ENCODE peak calls at places on chromosomes 4 and X, in seven cellular contexts. One of them, this sample, is unnamed. For H3K4me1, the result is how much of the 10 kb centered on the place peaks cover.

GRCh38 chr4:89539374-89539773 is 231.8 kb upstream of the GPRIN3 start:
- DNase-seq in effector memory CD4-positive, alpha-beta T cell: no peak
- DNase-seq in vagina: no peak
- DNase-seq in adipocyte: peak
- DNase-seq in IMR-90: peak
- DNase-seq in pancreas: no peak
- DNase-seq in naive thymus-derived CD4-positive, alpha-beta T cell: no peak
- DNase-seq in this sample: no peak

GRCh38 chr4:53841711-53842110 is 222.7 kb downstream of the CHIC2 start:
- DNase-seq in effector memory CD4-positive, alpha-beta T cell: no peak
- DNase-seq in vagina: no peak
- DNase-seq in adipocyte: no peak
- DNase-seq in IMR-90: no peak
- DNase-seq in pancreas: no peak
- DNase-seq in naive thymus-derived CD4-positive, alpha-beta T cell: no peak
- DNase-seq in this sample: no peak

GRCh38 chr4:102449751-102450352 is 51.3 kb upstream of the NFKB1 start:
- DNase-seq in effector memory CD4-positive, alpha-beta T cell: no peak
- DNase-seq in vagina: no peak
- DNase-seq in adipocyte: peak
- DNase-seq in IMR-90: peak
- DNase-seq in pancreas: peak
- DNase-seq in naive thymus-derived CD4-positive, alpha-beta T cell: peak
- DNase-seq in this sample: peak

GRCh38 chr4:74755486-74755885 is 38.8 kb downstream of the BTC start:
- DNase-seq in effector memory CD4-positive, alpha-beta T cell: no peak
- DNase-seq in vagina: no peak
- DNase-seq in adipocyte: peak
- DNase-seq in IMR-90: no peak
- DNase-seq in pancreas: no peak
- DNase-seq in naive thymus-derived CD4-positive, alpha-beta T cell: no peak
- DNase-seq in this sample: no peak

GRCh38 chr4:72767903-72768817 is 199.1 kb upstream of the ADAMTS3 start:
- DNase-seq in effector memory CD4-positive, alpha-beta T cell: no peak
- DNase-seq in vagina: no peak
- DNase-seq in adipocyte: peak
- DNase-seq in IMR-90: peak
- DNase-seq in pancreas: no peak
- DNase-seq in naive thymus-derived CD4-positive, alpha-beta T cell: no peak
- DNase-seq in this sample: no peak

GRCh38 chr4:56828784-56829535 is 7.5 kb upstream of the SPINK2 start:
- DNase-seq in effector memory CD4-positive, alpha-beta T cell: no peak
- DNase-seq in vagina: no peak
- DNase-seq in adipocyte: no peak
- DNase-seq in IMR-90: peak
- DNase-seq in pancreas: no peak
- DNase-seq in naive thymus-derived CD4-positive, alpha-beta T cell: no peak
- DNase-seq in this sample: no peak

GRCh38 chr4:9893329-9894108 is 112.1 kb downstream of the DRD5 start:
- DNase-seq in effector memory CD4-positive, alpha-beta T cell: no peak
- DNase-seq in vagina: no peak
- DNase-seq in adipocyte: no peak
- DNase-seq in IMR-90: no peak
- DNase-seq in pancreas: no peak
- DNase-seq in naive thymus-derived CD4-positive, alpha-beta T cell: no peak
- DNase-seq in this sample: no peak

GRCh38 chr4:119099227-119099910 is 36.3 kb upstream of the MYOZ2 start:
- DNase-seq in effector memory CD4-positive, alpha-beta T cell: no peak
- DNase-seq in vagina: no peak
- DNase-seq in adipocyte: peak
- DNase-seq in IMR-90: peak
- DNase-seq in pancreas: no peak
- DNase-seq in naive thymus-derived CD4-positive, alpha-beta T cell: no peak
- DNase-seq in this sample: no peak

GRCh38 chrX:32749075-32749474 is 462.3 kb downstream of the DMD start:
- DNase-seq in effector memory CD4-positive, alpha-beta T cell: no peak
- DNase-seq in vagina: no peak
- DNase-seq in adipocyte: no peak
- DNase-seq in IMR-90: no peak
- DNase-seq in pancreas: no peak
- DNase-seq in naive thymus-derived CD4-positive, alpha-beta T cell: no peak
- DNase-seq in this sample: no peak

GRCh38 chr4:25258980-25259578 is 25.2 kb downstream of the PI4K2B start:
- DNase-seq in effector memory CD4-positive, alpha-beta T cell: no peak
- DNase-seq in vagina: no peak
- DNase-seq in adipocyte: no peak
- DNase-seq in IMR-90: peak
- DNase-seq in pancreas: no peak
- DNase-seq in naive thymus-derived CD4-positive, alpha-beta T cell: no peak
- DNase-seq in this sample: peak

GRCh38 chrX:71102292-71102691 is 4.2 kb downstream of the CXorf65 start:
- DNase-seq in effector memory CD4-positive, alpha-beta T cell: no peak
- DNase-seq in vagina: no peak
- DNase-seq in adipocyte: no peak
- DNase-seq in IMR-90: no peak
- DNase-seq in pancreas: no peak
- DNase-seq in naive thymus-derived CD4-positive, alpha-beta T cell: no peak
- DNase-seq in this sample: no peak

GRCh38 chr4:103996059-103996458 is 276.3 kb upstream of the TACR3 start:
- DNase-seq in effector memory CD4-positive, alpha-beta T cell: no peak
- DNase-seq in vagina: no peak
- DNase-seq in adipocyte: no peak
- DNase-seq in IMR-90: no peak
- DNase-seq in pancreas: no peak
- DNase-seq in naive thymus-derived CD4-positive, alpha-beta T cell: no peak
- DNase-seq in this sample: peak

GRCh38 chr4:169745291-169745690 is 12.5 kb downstream of the HPF1 start:
- DNase-seq in effector memory CD4-positive, alpha-beta T cell: no peak
- DNase-seq in vagina: no peak
- DNase-seq in adipocyte: peak
- DNase-seq in IMR-90: peak
- DNase-seq in pancreas: no peak
- DNase-seq in naive thymus-derived CD4-positive, alpha-beta T cell: no peak
- DNase-seq in this sample: no peak

GRCh38 chr4:186092296-186092695 is 12.2 kb upstream of the FAM149A start:
- DNase-seq in effector memory CD4-positive, alpha-beta T cell: no peak
- DNase-seq in vagina: no peak
- DNase-seq in adipocyte: no peak
- DNase-seq in IMR-90: no peak
- DNase-seq in pancreas: no peak
- DNase-seq in naive thymus-derived CD4-positive, alpha-beta T cell: no peak
- DNase-seq in this sample: no peak

GRCh38 chr4:3725936-3726895 is 40.0 kb upstream of the ADRA2C start:
- DNase-seq in effector memory CD4-positive, alpha-beta T cell: no peak
- DNase-seq in vagina: no peak
- DNase-seq in adipocyte: no peak
- DNase-seq in IMR-90: no peak
- DNase-seq in pancreas: no peak
- DNase-seq in naive thymus-derived CD4-positive, alpha-beta T cell: no peak
- DNase-seq in this sample: no peak

GRCh38 chr4:98851806-98852205 is 77.1 kb downstream of the EIF4E start:
- DNase-seq in effector memory CD4-positive, alpha-beta T cell: no peak
- DNase-seq in vagina: no peak
- DNase-seq in adipocyte: peak
- DNase-seq in IMR-90: peak
- DNase-seq in pancreas: no peak
- DNase-seq in naive thymus-derived CD4-positive, alpha-beta T cell: no peak
- DNase-seq in this sample: peak

GRCh38 chr4:139740531-139741041 is 75.0 kb downstream of the MGST2 start:
- DNase-seq in effector memory CD4-positive, alpha-beta T cell: no peak
- DNase-seq in vagina: peak
- DNase-seq in adipocyte: peak
- DNase-seq in IMR-90: peak
- DNase-seq in pancreas: peak
- DNase-seq in naive thymus-derived CD4-positive, alpha-beta T cell: no peak
- DNase-seq in this sample: peak

GRCh38 chrX:94977562-94977961 is 1303.6 kb downstream of the FAM133A start:
- DNase-seq in effector memory CD4-positive, alpha-beta T cell: no peak
- DNase-seq in vagina: no peak
- DNase-seq in adipocyte: no peak
- DNase-seq in IMR-90: no peak
- DNase-seq in pancreas: no peak
- DNase-seq in naive thymus-derived CD4-positive, alpha-beta T cell: no peak
- DNase-seq in this sample: no peak

GRCh38 chr4:86944964-86945781 is 10.4 kb downstream of the AFF1 start:
- DNase-seq in effector memory CD4-positive, alpha-beta T cell: no peak
- DNase-seq in vagina: no peak
- DNase-seq in adipocyte: peak
- DNase-seq in IMR-90: no peak
- DNase-seq in pancreas: no peak
- DNase-seq in naive thymus-derived CD4-positive, alpha-beta T cell: no peak
- DNase-seq in this sample: no peak

GRCh38 chrX:140433582-140433981 is 71.3 kb downstream of the SOX3 start:
- DNase-seq in effector memory CD4-positive, alpha-beta T cell: no peak
- DNase-seq in vagina: no peak
- DNase-seq in adipocyte: no peak
- DNase-seq in IMR-90: no peak
- DNase-seq in pancreas: no peak
- DNase-seq in naive thymus-derived CD4-positive, alpha-beta T cell: no peak
- DNase-seq in this sample: no peak

GRCh38 chr4:10460313-10461047 is 3.3 kb upstream of the ZNF518B start:
- DNase-seq in effector memory CD4-positive, alpha-beta T cell: no peak
- DNase-seq in vagina: no peak
- DNase-seq in adipocyte: no peak
- DNase-seq in IMR-90: no peak
- DNase-seq in pancreas: no peak
- DNase-seq in naive thymus-derived CD4-positive, alpha-beta T cell: no peak
- DNase-seq in this sample: no peak

DNA sequence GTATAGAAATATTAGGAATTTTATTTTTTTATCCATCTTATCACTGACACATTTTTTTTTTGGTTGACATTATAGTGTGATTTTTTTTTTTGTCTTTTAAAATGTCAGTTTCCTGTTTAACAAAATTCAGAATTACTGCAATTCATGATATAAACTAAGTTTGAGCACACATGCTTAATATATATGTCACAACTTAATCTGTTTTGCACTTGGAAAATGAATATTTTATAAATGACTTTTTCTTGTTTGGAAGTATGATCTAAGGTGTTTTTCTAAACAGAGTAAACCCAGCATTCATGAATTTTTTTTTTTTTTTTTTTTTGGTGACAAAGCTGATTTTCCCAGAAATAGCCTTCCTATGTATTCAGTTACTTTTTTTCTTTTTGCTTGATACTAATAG is 2.4 kb downstream of the SMARCA5 start:
- DNase-seq in effector memory CD4-positive, alpha-beta T cell: no peak
- DNase-seq in vagina: no peak
- DNase-seq in adipocyte: no peak
- DNase-seq in IMR-90: no peak
- DNase-seq in pancreas: no peak
- DNase-seq in naive thymus-derived CD4-positive, alpha-beta T cell: no peak
- DNase-seq in this sample: no peak
- H3K4me3 ChIP-seq in effector memory CD4-positive, alpha-beta T cell: no peak
- H3K4me3 ChIP-seq in vagina: peak
- H3K4me3 ChIP-seq in adipocyte: peak
- H3K4me3 ChIP-seq in IMR-90: no peak
- H3K4me3 ChIP-seq in pancreas: no peak
- H3K4me3 ChIP-seq in naive thymus-derived CD4-positive, alpha-beta T cell: no peak
- H3K4me3 ChIP-seq in this sample: peak

GRCh38 chrX:2719774-2720447 is 28.8 kb downstream of the CD99 start:
- DNase-seq in effector memory CD4-positive, alpha-beta T cell: no peak
- DNase-seq in vagina: no peak
- DNase-seq in adipocyte: no peak
- DNase-seq in IMR-90: no peak
- DNase-seq in pancreas: no peak
- DNase-seq in naive thymus-derived CD4-positive, alpha-beta T cell: no peak
- DNase-seq in this sample: no peak
- H3K4me1 ChIP-seq in effector memory CD4-positive, alpha-beta T cell: under half
- H3K4me1 ChIP-seq in vagina: under half
- H3K4me1 ChIP-seq in adipocyte: under half
- H3K4me1 ChIP-seq in IMR-90: under half
- H3K4me1 ChIP-seq in pancreas: under half
- H3K4me1 ChIP-seq in naive thymus-derived CD4-positive, alpha-beta T cell: under half
- H3K4me1 ChIP-seq in this sample: under half

DNA sequence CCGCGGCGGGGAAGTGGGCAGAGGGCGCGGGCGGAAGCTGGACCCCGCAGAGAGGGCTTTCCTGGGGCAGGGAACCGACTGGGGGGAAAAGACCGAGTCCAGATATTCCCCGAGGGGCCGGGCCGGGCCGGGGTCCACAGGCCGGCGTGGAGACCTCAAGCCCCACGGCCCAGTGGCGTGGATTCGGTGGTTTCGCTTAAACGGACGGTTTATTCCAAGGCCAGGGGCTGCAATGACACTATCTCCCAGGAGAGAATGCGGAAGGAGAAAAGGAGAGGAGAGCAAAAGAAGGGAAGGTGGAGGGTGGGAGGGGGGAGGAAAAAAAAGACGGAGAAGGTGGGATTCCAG is 10.8 kb downstream of the ARX start:
- DNase-seq in effector memory CD4-positive, alpha-beta T cell: no peak
- DNase-seq in vagina: no peak
- DNase-seq in adipocyte: no peak
- DNase-seq in IMR-90: no peak
- DNase-seq in pancreas: no peak
- DNase-seq in naive thymus-derived CD4-positive, alpha-beta T cell: no peak
- DNase-seq in this sample: no peak
- H3K4me3 ChIP-seq in effector memory CD4-positive, alpha-beta T cell: no peak
- H3K4me3 ChIP-seq in vagina: no peak
- H3K4me3 ChIP-seq in adipocyte: no peak
- H3K4me3 ChIP-seq in IMR-90: peak
- H3K4me3 ChIP-seq in pancreas: no peak
- H3K4me3 ChIP-seq in naive thymus-derived CD4-positive, alpha-beta T cell: no peak
- H3K4me3 ChIP-seq in this sample: no peak

GRCh38 chr4:151459380-151459779 is 50.4 kb downstream of the FHIP1A start:
- DNase-seq in effector memory CD4-positive, alpha-beta T cell: no peak
- DNase-seq in vagina: no peak
- DNase-seq in adipocyte: no peak
- DNase-seq in IMR-90: no peak
- DNase-seq in pancreas: no peak
- DNase-seq in naive thymus-derived CD4-positive, alpha-beta T cell: no peak
- DNase-seq in this sample: no peak

GRCh38 chr4:151455212-151455611 is 46.2 kb downstream of the FHIP1A start:
- DNase-seq in effector memory CD4-positive, alpha-beta T cell: no peak
- DNase-seq in vagina: no peak
- DNase-seq in adipocyte: no peak
- DNase-seq in IMR-90: no peak
- DNase-seq in pancreas: no peak
- DNase-seq in naive thymus-derived CD4-positive, alpha-beta T cell: no peak
- DNase-seq in this sample: no peak

GRCh38 chr4:151462554-151462953 is 53.6 kb downstream of the FHIP1A start:
- DNase-seq in effector memory CD4-positive, alpha-beta T cell: no peak
- DNase-seq in vagina: no peak
- DNase-seq in adipocyte: no peak
- DNase-seq in IMR-90: no peak
- DNase-seq in pancreas: no peak
- DNase-seq in naive thymus-derived CD4-positive, alpha-beta T cell: no peak
- DNase-seq in this sample: no peak

GRCh38 chr4:151458148-151458547 is 49.2 kb downstream of the FHIP1A start:
- DNase-seq in effector memory CD4-positive, alpha-beta T cell: no peak
- DNase-seq in vagina: no peak
- DNase-seq in adipocyte: no peak
- DNase-seq in IMR-90: no peak
- DNase-seq in pancreas: peak
- DNase-seq in naive thymus-derived CD4-positive, alpha-beta T cell: no peak
- DNase-seq in this sample: no peak

DNA sequence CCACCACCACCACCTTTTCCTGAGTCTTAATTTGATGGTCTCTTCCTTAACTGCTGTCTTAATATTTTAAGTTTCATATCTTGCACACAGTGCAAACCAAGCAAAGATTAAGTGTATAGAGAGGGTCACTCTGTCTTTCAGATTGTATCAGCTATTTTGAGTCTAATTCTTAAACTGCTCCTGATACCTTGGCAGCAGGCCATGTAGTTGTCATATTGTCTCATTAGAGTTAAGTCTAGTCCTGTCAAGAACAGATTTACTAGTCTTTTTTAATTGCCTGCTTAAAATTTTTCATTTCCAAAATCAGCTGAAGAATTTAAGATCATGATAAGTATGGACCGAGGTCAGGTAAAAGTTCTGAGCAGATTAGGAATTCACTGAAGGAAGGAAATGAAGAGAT is 51.5 kb downstream of the FHIP1A start:
- DNase-seq in effector memory CD4-positive, alpha-beta T cell: no peak
- DNase-seq in vagina: no peak
- DNase-seq in adipocyte: no peak
- DNase-seq in IMR-90: no peak
- DNase-seq in pancreas: no peak
- DNase-seq in naive thymus-derived CD4-positive, alpha-beta T cell: no peak
- DNase-seq in this sample: peak
- H3K4me1 ChIP-seq in effector memory CD4-positive, alpha-beta T cell: under half
- H3K4me1 ChIP-seq in vagina: under half
- H3K4me1 ChIP-seq in adipocyte: under half
- H3K4me1 ChIP-seq in IMR-90: under half
- H3K4me1 ChIP-seq in pancreas: under half
- H3K4me1 ChIP-seq in naive thymus-derived CD4-positive, alpha-beta T cell: under half
- H3K4me1 ChIP-seq in this sample: under half

This sample was measured in A673.